ENCODE peak calls at places on chromosome 2, in seven cellular contexts. I is sigmoid colon; Z is cardiac muscle cell; E is heart left ventricle; S is CD8-positive, alpha-beta memory T cell; K is ovary; C is CD4-positive, CD25-positive, alpha-beta regulatory T cell. P is an unnamed sample.

GRCh38 chr2:41313082-41313481 is 734.7 kb upstream of the PKDCC start:
- DNase-seq in I (no peak), Z (no peak), E (no peak), S (no peak), K (no peak), C (no peak), P (no peak)

GRCh38 chr2:41020318-41020717 is 568.4 kb upstream of the SLC8A1 start:
- DNase-seq in I (no peak), Z (no peak), E (no peak), S (no peak), K (no peak), C (no peak), P (no peak)

GRCh38 chr2:187711122-187711521 is 156.9 kb upstream of the TFPI start:
- DNase-seq in I (no peak), Z (no peak), E (no peak), S (no peak), K (no peak), C (no peak), P (no peak)

GRCh38 chr2:140893685-140894084 is 1237.1 kb downstream of the LRP1B start:
- DNase-seq in I (no peak), Z (peak), E (no peak), S (no peak), K (no peak), C (no peak), P (no peak)

GRCh38 chr2:172674968-172675303 is 60.7 kb upstream of the RAPGEF4 start:
- DNase-seq in I (no peak), Z (no peak), E (no peak), S (no peak), K (no peak), C (no peak), P (no peak)

GRCh38 chr2:215356948-215357461 is 45.1 kb downstream of the ATIC start:
- DNase-seq in I (no peak), Z (peak), E (no peak), S (no peak), K (no peak), C (no peak), P (no peak)

GRCh38 chr2:230640540-230641011 is 72.1 kb upstream of the CAB39 start:
- DNase-seq in I (no peak), Z (no peak), E (no peak), S (no peak), K (no peak), C (no peak), P (no peak)

GRCh38 chr2:12848176-12848575 is 131.4 kb downstream of the TRIB2 start:
- DNase-seq in I (no peak), Z (no peak), E (no peak), S (no peak), K (no peak), C (no peak), P (no peak)

GRCh38 chr2:178193496-178193822 is 853 bp upstream of the OSBPL6 start:
- DNase-seq in I (no peak), Z (no peak), E (no peak), S (no peak), K (no peak), C (no peak), P (no peak)

GRCh38 chr2:46335404-46335965 is 38.3 kb downstream of the EPAS1 start:
- DNase-seq in I (peak), Z (peak), E (peak), S (no peak), K (peak), C (no peak), P (no peak)

GRCh38 chr2:178806543-178806942 is 680 bp downstream of the TTN start:
- DNase-seq in I (no peak), Z (no peak), E (no peak), S (no peak), K (no peak), C (no peak), P (no peak)

GRCh38 chr2:159933040-159933726 is 129.2 kb downstream of the PLA2R1 start:
- DNase-seq in I (no peak), Z (no peak), E (no peak), S (no peak), K (no peak), C (no peak), P (no peak)

GRCh38 chr2:211351998-211352397 is 795.6 kb downstream of the CPS1 start:
- DNase-seq in I (no peak), Z (no peak), E (peak), S (no peak), K (no peak), C (no peak), P (no peak)

GRCh38 chr2:98148968-98149697 is 62.2 kb downstream of the VWA3B start:
- DNase-seq in I (no peak), Z (peak), E (no peak), S (peak), K (no peak), C (peak), P (no peak)

GRCh38 chr2:62604336-62604735 is 98.3 kb upstream of the TMEM17 start:
- DNase-seq in I (no peak), Z (no peak), E (no peak), S (no peak), K (no peak), C (no peak), P (no peak)
- H3K4me3 ChIP-seq in I (no peak), Z (no peak), E (no peak), S (no peak), K (no peak), C (no peak), P (no peak)

GRCh38 chr2:199430219-199430618 is 27.5 kb downstream of the SATB2 start:
- DNase-seq in I (no peak), Z (no peak), E (no peak), S (no peak), K (no peak), C (no peak), P (no peak)
- H3K4me3 ChIP-seq in I (no peak), Z (no peak), E (no peak), S (no peak), K (no peak), C (no peak), P (no peak)

GRCh38 chr2:85675427-85675826 is 7.4 kb upstream of the SFTPB start:
- DNase-seq in I (peak), Z (no peak), E (no peak), S (no peak), K (no peak), C (no peak), P (no peak)

GRCh38 chr2:85674417-85674816 is 6.4 kb upstream of the SFTPB start:
- DNase-seq in I (peak), Z (no peak), E (no peak), S (no peak), K (no peak), C (no peak), P (no peak)

GRCh38 chr2:85675866-85676548 is 8.0 kb upstream of the SFTPB start:
- DNase-seq in I (no peak), Z (no peak), E (no peak), S (no peak), K (no peak), C (no peak), P (no peak)

GRCh38 chr2:85672486-85672885 is 4.5 kb upstream of the SFTPB start:
- DNase-seq in I (peak), Z (no peak), E (no peak), S (no peak), K (no peak), C (no peak), P (no peak)

DNA sequence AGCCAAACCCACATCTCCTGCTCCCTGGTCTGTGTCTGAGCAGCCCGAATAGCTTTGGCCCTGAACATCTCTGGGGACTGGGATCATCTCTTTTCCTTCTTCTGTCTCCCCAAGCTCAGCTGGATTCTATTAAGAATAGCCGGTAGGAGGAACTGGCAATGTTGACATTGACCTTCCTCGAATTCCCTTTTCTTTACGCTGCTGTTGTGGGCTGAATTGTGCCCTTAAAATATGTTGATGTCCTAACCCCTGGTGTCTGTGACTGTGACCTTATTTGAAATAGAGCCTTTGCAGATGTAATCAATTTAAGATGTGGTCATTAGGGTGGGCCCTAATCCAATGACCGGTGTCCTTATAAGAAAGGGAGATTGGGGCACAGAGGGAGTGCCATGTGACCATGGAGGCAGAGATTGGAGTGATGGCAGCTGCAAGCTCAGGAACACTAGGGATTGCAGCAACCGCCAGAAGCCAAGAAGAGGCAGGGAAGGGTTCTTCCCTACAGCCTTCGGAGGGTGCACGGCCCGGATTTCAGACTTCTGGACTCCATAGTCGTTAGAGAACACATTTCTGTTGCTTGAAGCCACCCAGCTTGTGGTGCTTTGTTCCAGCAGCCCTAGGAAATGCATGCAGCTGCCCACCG is 5.9 kb upstream of the SFTPB start:
- DNase-seq in I (peak), Z (no peak), E (no peak), S (no peak), K (no peak), C (no peak), P (no peak)
- H3K4me3 ChIP-seq in I (no peak), Z (no peak), E (no peak), S (no peak), K (no peak), C (no peak), P (no peak)

DNA sequence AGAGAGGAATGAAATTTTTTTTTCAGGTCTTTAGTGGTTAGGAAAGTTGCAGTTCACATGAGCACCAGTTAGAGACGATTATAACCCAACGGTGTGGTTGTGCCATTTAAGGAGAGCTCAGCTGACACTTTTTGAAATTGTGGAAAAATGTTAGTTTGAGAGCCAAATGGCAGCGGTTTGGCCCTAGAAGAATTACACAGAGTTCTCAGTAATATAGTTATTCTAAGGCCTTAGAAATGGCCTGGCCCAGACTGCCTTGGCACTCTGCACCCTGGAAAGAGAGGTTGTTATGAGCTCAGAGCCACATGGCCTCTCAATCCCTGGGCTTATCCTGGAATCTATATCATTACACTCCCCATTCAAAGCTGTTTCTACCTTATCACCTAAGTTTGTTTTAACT is 117.4 kb downstream of the RHBDD1 start:
- DNase-seq in I (no peak), Z (no peak), E (no peak), S (no peak), K (no peak), C (no peak), P (no peak)
- H3K4me3 ChIP-seq in I (no peak), Z (no peak), E (no peak), S (no peak), K (no peak), C (no peak), P (no peak)

DNA sequence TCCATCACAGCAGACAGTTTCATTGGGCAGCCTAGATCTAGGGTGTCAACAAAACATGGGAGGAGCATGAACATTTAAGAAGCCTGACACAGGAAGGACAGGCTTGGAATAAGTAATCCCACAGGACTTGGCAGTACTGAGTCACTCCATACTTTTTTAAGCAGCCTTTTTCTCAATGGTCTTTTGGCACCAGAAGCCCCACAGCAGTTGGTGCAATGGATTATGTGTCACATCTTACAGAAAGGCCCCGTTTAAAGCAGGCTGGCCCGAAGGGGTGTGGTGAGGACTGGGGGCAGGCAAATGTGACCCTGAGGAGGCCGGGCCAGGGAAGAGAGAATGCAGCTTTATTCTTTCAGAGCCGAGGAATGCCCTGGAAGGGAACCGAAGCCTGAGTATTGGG is 26.6 kb downstream of the SPTBN1 start:
- DNase-seq in I (peak), Z (peak), E (peak), S (no peak), K (no peak), C (no peak), P (no peak)
- H3K4me3 ChIP-seq in I (no peak), Z (no peak), E (no peak), S (no peak), K (no peak), C (no peak), P (no peak)

DNA sequence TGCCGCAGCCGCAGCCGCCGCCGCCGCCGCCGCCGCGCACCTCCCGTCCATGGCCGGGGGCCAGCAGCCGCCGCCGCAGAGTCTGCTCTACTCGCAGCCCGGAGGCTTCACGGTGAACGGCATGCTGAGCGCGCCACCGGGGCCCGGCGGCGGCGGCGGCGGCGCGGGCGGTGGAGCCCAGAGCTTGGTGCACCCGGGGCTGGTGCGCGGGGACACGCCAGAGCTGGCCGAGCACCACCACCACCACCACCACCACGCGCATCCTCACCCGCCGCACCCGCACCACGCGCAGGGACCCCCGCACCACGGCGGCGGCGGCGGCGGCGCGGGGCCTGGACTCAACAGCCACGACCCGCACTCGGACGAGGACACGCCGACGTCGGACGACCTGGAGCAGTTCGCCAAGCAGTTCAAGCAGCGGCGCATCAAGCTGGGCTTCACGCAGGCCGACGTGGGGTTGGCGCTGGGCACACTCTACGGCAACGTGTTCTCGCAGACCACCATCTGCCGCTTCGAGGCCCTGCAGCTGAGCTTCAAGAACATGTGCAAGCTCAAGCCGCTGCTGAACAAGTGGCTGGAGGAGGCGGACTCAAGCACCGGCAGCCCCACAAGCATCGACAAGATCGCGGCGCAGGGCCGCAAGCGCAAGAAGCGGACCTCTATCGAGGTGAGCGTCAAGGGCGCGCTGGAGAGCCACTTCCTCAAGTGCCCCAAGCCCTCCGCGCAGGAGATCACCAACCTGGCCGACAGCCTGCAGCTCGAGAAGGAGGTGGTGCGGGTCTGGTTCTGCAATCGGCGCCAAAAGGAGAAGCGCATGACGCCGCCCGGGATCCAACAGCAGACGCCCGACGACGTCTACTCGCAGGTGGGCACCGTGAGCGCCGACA is 2.4 kb downstream of the POU3F3 start:
- DNase-seq in I (no peak), Z (no peak), E (no peak), S (no peak), K (no peak), C (peak), P (no peak)
- H3K4me3 ChIP-seq in I (no peak), Z (no peak), E (peak), S (no peak), K (no peak), C (no peak), P (no peak)

DNA sequence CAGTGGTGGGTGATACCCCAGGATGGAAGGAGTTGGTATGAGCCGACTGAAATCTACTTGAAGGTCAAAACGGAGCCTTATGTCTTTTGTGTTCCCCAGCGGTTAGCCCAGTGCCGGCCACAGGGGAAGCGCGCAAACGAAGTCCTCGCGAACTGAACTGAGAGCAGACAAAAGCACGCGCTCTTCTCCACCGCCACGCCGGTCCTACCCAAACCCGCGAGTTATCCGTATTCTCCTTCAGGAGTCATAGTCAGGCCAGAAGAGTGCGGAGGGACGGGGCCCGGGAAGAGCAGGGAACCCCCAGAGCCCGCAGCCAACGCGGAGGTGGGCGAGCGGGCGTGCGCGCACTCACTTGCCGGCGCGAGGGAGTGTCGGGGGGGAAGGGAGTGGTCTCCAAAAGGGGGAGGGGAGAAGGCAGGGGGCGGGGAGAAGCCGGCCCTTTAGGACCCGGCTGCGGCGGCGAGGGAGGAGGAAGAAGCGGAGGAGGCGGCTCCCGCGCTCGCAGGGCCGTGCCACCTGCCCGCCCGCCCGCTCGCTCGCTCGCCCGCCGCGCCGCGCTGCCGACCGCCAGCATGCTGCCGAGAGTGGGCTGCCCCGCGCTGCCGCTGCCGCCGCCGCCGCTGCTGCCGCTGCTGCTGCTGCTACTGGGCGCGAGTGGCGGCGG is at the start of gene IGFBP2:
- DNase-seq in I (no peak), Z (peak), E (peak), S (peak), K (peak), C (peak), P (peak)
- H3K4me3 ChIP-seq in I (peak), Z (peak), E (peak), S (no peak), K (peak), C (no peak), P (peak)

GRCh38 chr2:127637725-127638252 is 8.2 kb upstream of the GPR17 start:
- DNase-seq in I (no peak), Z (peak), E (peak), S (no peak), K (no peak), C (peak), P (no peak)
- H3K4me3 ChIP-seq in I (no peak), Z (no peak), E (no peak), S (peak), K (no peak), C (peak), P (no peak)

DNA sequence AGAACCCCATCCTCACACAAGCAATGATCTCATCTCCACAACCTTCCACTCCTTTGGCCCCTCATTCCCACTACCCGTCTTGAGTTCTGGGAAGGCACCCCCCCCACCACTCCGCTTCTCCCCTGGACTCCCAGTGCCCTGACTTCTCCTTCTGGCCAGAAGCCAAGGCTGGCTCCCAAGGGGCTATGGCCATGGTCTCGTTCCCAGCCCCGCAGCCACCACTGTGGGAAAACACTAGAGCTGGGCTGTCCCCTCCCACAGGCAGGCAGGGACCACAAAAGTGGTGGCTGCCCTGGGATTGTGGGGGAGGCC is 1.5 kb upstream of the ANKRD39 start:
- DNase-seq in I (peak), Z (no peak), E (peak), S (no peak), K (peak), C (no peak), P (peak)
- H3K4me3 ChIP-seq in I (no peak), Z (no peak), E (no peak), S (no peak), K (no peak), C (no peak), P (no peak)

GRCh38 chr2:36354816-36355156 is 792 bp upstream of the CRIM1 start:
- DNase-seq in I (peak), Z (no peak), E (no peak), S (no peak), K (no peak), C (no peak), P (no peak)
- H3K4me3 ChIP-seq in I (peak), Z (peak), E (peak), S (no peak), K (peak), C (no peak), P (peak)